ENCODE peak calls at places on chromosome 2, in ten cellular contexts. L is CD4-positive, alpha-beta T cell; P is right lobe of liver; T is Calu3; S is esophagus squamous epithelium; V is AG09319; I is glutamatergic neuron; D is HL-60; U is A549; H is HFFc6. M is an unnamed sample.

GRCh38 chr2:232530626-232531260 is 4.8 kb downstream of the CHRND start:
- DNase-seq in L (no peak), P (no peak), T (no peak), S (no peak), V (no peak), I (peak), D (no peak), U (no peak), H (no peak), M (no peak)

GRCh38 chr2:118510807-118511206 is 336.6 kb downstream of the EN1 start:
- DNase-seq in L (no peak), P (no peak), T (no peak), S (no peak), V (no peak), I (no peak), D (no peak), U (no peak), H (no peak), M (no peak)

GRCh38 chr2:134218928-134219707 is 34.8 kb upstream of the MGAT5 start:
- DNase-seq in L (peak), P (no peak), T (peak), S (no peak), V (no peak), I (no peak), D (peak), U (no peak), H (no peak), M (no peak)

GRCh38 chr2:41941831-41942230 is 106.0 kb upstream of the PKDCC start:
- DNase-seq in L (no peak), P (no peak), T (no peak), S (no peak), V (no peak), I (no peak), D (no peak), U (no peak), H (no peak), M (no peak)

GRCh38 chr2:98455494-98455976 is 10.9 kb downstream of the INPP4A start:
- DNase-seq in L (peak), P (no peak), T (no peak), S (no peak), V (no peak), I (no peak), D (no peak), U (no peak), H (peak), M (no peak)

GRCh38 chr2:1900736-1901135 is 156.4 kb upstream of the PXDN start:
- DNase-seq in L (no peak), P (no peak), T (no peak), S (no peak), V (no peak), I (peak), D (no peak), U (no peak), H (no peak), M (peak)

GRCh38 chr2:111113838-111114237 is 6.9 kb upstream of the BCL2L11 start:
- DNase-seq in L (no peak), P (no peak), T (no peak), S (no peak), V (no peak), I (no peak), D (no peak), U (no peak), H (no peak), M (no peak)

GRCh38 chr2:14420851-14421250 is 211.7 kb upstream of the LRATD1 start:
- DNase-seq in L (no peak), P (no peak), T (no peak), S (no peak), V (no peak), I (no peak), D (no peak), U (no peak), H (peak), M (no peak)

GRCh38 chr2:33289961-33290360 is 186.5 kb upstream of the RASGRP3 start:
- DNase-seq in L (no peak), P (no peak), T (no peak), S (no peak), V (no peak), I (no peak), D (no peak), U (no peak), H (no peak), M (no peak)

GRCh38 chr2:156345582-156345981 is 13.1 kb upstream of the NR4A2 start:
- DNase-seq in L (no peak), P (no peak), T (no peak), S (no peak), V (no peak), I (no peak), D (no peak), U (no peak), H (no peak), M (no peak)

GRCh38 chr2:12759248-12759647 is 42.5 kb downstream of the TRIB2 start:
- DNase-seq in L (no peak), P (no peak), T (no peak), S (no peak), V (peak), I (no peak), D (no peak), U (no peak), H (peak), M (no peak)

GRCh38 chr2:162196611-162197010 is 44.6 kb upstream of the GCG start:
- DNase-seq in L (no peak), P (no peak), T (no peak), S (no peak), V (no peak), I (no peak), D (no peak), U (no peak), H (peak), M (no peak)

GRCh38 chr2:230254152-230254881 is 28.8 kb downstream of the SP140 start:
- DNase-seq in L (peak), P (no peak), T (no peak), S (no peak), V (no peak), I (no peak), D (no peak), U (no peak), H (no peak), M (no peak)

GRCh38 chr2:170525566-170525900 is 189.6 kb upstream of the SP5 start:
- DNase-seq in L (no peak), P (no peak), T (peak), S (no peak), V (peak), I (no peak), D (no peak), U (peak), H (peak), M (no peak)

GRCh38 chr2:132465917-132466316 is 49.3 kb downstream of the GPR39 start:
- DNase-seq in L (no peak), P (no peak), T (no peak), S (no peak), V (no peak), I (no peak), D (no peak), U (no peak), H (no peak), M (no peak)

GRCh38 chr2:28360742-28361293 is 31.8 kb upstream of the FOSL2 start:
- DNase-seq in L (no peak), P (peak), T (no peak), S (no peak), V (no peak), I (no peak), D (no peak), U (no peak), H (peak), M (no peak)

GRCh38 chr2:73408198-73408597 is 22.6 kb downstream of the ALMS1 start:
- DNase-seq in L (no peak), P (no peak), T (no peak), S (no peak), V (no peak), I (no peak), D (no peak), U (no peak), H (no peak), M (no peak)

GRCh38 chr2:60033325-60033724 is 520.1 kb downstream of the BCL11A start:
- DNase-seq in L (no peak), P (no peak), T (no peak), S (no peak), V (no peak), I (no peak), D (no peak), U (no peak), H (no peak), M (no peak)

GRCh38 chr2:232349946-232350635 is 28.5 kb upstream of the ALPP start:
- DNase-seq in L (no peak), P (no peak), T (no peak), S (no peak), V (no peak), I (peak), D (no peak), U (no peak), H (no peak), M (no peak)

GRCh38 chr2:209472386-209472832 is 48.6 kb downstream of the MAP2 start:
- DNase-seq in L (no peak), P (no peak), T (no peak), S (no peak), V (peak), I (no peak), D (peak), U (no peak), H (peak), M (no peak)

GRCh38 chr2:206693399-206694137 is 24.6 kb downstream of the DYTN start:
- DNase-seq in L (no peak), P (no peak), T (peak), S (no peak), V (peak), I (no peak), D (peak), U (peak), H (peak), M (peak)

GRCh38 chr2:180970052-180970451 is 10.4 kb upstream of the UBE2E3 start:
- DNase-seq in L (no peak), P (no peak), T (no peak), S (no peak), V (no peak), I (no peak), D (no peak), U (no peak), H (no peak), M (no peak)

GRCh38 chr2:185952098-185952497 is 213.5 kb downstream of the FSIP2 start:
- DNase-seq in L (no peak), P (no peak), T (no peak), S (no peak), V (no peak), I (no peak), D (no peak), U (no peak), H (no peak), M (no peak)

GRCh38 chr2:240611601-240612210 is 13.6 kb upstream of the GPR35 start:
- DNase-seq in L (no peak), P (no peak), T (no peak), S (no peak), V (no peak), I (no peak), D (no peak), U (no peak), H (no peak), M (no peak)

GRCh38 chr2:209367091-209367747 is 56.6 kb upstream of the MAP2 start:
- DNase-seq in L (no peak), P (no peak), T (no peak), S (no peak), V (no peak), I (no peak), D (no peak), U (no peak), H (no peak), M (no peak)

GRCh38 chr2:190444954-190445353 is 36.8 kb downstream of the MFSD6 start:
- DNase-seq in L (no peak), P (no peak), T (no peak), S (no peak), V (no peak), I (no peak), D (no peak), U (no peak), H (no peak), M (no peak)

GRCh38 chr2:205785507-205786222 is 103.4 kb downstream of the NRP2 start:
- DNase-seq in L (no peak), P (no peak), T (no peak), S (no peak), V (no peak), I (no peak), D (no peak), U (no peak), H (no peak), M (no peak)

GRCh38 chr2:238493880-238494572 is 67.3 kb downstream of the ASB1 start:
- DNase-seq in L (no peak), P (no peak), T (no peak), S (no peak), V (no peak), I (no peak), D (peak), U (no peak), H (no peak), M (no peak)

GRCh38 chr2:4914551-4914950 is 777.6 kb upstream of the SOX11 start:
- DNase-seq in L (no peak), P (no peak), T (no peak), S (no peak), V (no peak), I (no peak), D (no peak), U (peak), H (no peak), M (no peak)

GRCh38 chr2:12177052-12177994 is 430.9 kb downstream of the LPIN1 start:
- DNase-seq in L (no peak), P (no peak), T (peak), S (no peak), V (peak), I (peak), D (no peak), U (peak), H (peak), M (no peak)

GRCh38 chr2:57893800-57894199 is 152.8 kb upstream of the VRK2 start:
- DNase-seq in L (no peak), P (no peak), T (no peak), S (no peak), V (no peak), I (no peak), D (no peak), U (no peak), H (no peak), M (no peak)

GRCh38 chr2:96636772-96637171 is 1.3 kb downstream of the KANSL3 start:
- DNase-seq in L (no peak), P (no peak), T (peak), S (no peak), V (no peak), I (no peak), D (no peak), U (no peak), H (no peak), M (no peak)

GRCh38 chr2:43100883-43101662 is 125.3 kb downstream of the ZFP36L2 start:
- DNase-seq in L (no peak), P (no peak), T (peak), S (no peak), V (no peak), I (peak), D (no peak), U (no peak), H (no peak), M (peak)

GRCh38 chr2:211822686-211823335 is 715.8 kb downstream of the ERBB4 start:
- DNase-seq in L (no peak), P (no peak), T (no peak), S (no peak), V (no peak), I (no peak), D (no peak), U (no peak), H (no peak), M (no peak)

GRCh38 chr2:176131617-176132396 is 2.3 kb downstream of the HOXD8 start:
- DNase-seq in L (no peak), P (no peak), T (no peak), S (no peak), V (no peak), I (no peak), D (no peak), U (no peak), H (no peak), M (no peak)

GRCh38 chr2:176130917-176131616 is 1.6 kb downstream of the HOXD8 start:
- DNase-seq in L (no peak), P (no peak), T (no peak), S (no peak), V (no peak), I (no peak), D (no peak), U (no peak), H (no peak), M (no peak)

GRCh38 chr2:176129013-176129796 is at the start of gene HOXD8:
- DNase-seq in L (no peak), P (no peak), T (no peak), S (no peak), V (peak), I (peak), D (no peak), U (peak), H (peak), M (peak)

GRCh38 chr2:176129825-176130152 is 284 bp downstream of the HOXD8 start:
- DNase-seq in L (no peak), P (no peak), T (no peak), S (no peak), V (no peak), I (no peak), D (no peak), U (no peak), H (no peak), M (no peak)

DNA sequence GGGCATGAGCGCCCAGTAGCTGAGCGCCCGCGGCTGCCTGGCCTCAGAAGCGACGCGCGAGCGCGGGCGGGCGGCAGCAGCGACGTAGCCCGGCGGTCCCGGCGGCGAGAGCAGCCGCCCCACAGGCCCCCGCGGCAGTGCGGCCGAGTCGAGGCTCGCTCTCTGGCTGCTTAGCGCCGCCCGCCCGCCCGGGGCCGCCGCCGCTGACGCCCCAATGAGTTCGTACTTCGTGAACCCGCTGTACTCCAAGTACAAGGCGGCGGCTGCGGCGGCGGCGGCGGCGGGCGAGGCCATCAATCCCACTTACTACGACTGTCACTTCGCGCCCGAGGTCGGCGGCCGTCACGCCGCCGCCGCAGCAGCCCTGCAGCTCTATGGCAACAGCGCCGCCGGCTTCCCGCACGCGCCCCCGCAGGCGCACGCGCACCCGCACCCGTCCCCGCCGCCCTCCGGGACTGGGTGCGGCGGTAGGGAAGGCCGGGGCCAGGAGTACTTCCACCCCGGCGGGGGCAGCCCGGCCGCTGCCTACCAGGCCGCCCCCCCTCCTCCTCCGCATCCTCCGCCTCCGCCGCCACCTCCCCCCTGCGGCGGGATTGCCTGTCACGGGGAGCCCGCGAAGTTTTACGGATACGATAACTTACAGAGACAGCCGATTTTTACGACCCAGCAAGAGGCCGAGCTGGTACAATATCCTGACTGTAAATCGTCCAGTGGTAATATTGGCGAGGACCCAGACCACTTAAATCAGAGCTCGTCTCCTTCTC is 830 bp downstream of the HOXD8 start:
- DNase-seq in L (no peak), P (no peak), T (no peak), S (no peak), V (no peak), I (peak), D (no peak), U (peak), H (no peak), M (no peak)
- TF ChIP-seq CTCF in L (no peak), P (no peak), T (no peak), S (no peak), V (no peak), I (no peak), D (no peak), U (peak), H (peak), M (no peak)

DNA sequence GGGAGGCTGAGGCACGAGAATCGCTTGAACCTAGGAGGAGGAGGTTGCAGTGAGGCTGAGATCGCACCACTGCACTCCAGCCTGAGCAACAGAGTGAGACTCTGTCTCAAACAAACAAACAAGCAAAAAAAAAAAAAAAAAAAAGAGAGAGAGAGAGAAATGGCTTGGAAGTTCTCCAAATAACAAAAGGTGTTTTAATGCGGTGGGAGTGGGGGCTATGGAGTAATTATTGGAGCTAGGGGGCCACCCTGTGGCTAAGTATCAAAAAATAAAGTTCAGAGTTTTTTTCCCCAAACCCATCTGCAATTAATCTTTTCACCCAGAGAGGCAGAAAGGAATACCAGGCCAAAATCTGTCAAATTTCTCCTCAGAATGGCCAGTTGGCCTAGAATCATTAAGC is 23.0 kb upstream of the CEP68 start:
- DNase-seq in L (no peak), P (no peak), T (peak), S (no peak), V (no peak), I (no peak), D (no peak), U (peak), H (no peak), M (no peak)
- TF ChIP-seq CTCF in L (no peak), P (peak), T (no peak), S (no peak), V (peak), I (no peak), D (no peak), U (peak), H (peak), M (no peak)

DNA sequence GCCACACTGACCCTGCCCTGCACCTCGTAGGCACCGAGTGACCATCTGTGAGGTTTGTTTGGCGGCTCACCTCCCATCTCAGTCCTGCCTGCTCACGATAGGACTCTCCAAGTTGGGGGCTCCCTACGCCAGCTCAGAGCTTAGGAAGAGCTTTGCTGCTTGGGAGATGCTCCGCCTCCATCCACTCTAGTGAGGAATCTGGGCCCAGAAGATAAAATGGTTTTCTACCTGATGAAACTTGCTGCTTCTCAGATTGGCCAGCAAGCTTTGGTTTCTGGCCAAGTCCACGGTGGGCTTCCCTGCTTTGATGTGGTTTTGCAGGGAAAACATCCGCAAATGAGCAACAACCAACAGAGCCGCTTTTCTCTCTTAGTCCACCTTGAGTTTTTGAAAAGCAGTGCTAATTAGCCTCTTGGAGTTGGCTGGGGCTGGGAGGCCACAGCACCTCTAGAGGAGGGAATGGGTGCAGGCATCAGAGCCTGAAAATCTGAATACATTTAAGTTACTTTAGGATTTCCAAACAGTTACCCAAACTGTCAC is 42.2 kb downstream of the THNSL2 start:
- DNase-seq in L (no peak), P (no peak), T (peak), S (no peak), V (no peak), I (no peak), D (no peak), U (no peak), H (peak), M (no peak)
- TF ChIP-seq CTCF in L (no peak), P (peak), T (peak), S (no peak), V (peak), I (peak), D (peak), U (peak), H (peak), M (no peak)

DNA sequence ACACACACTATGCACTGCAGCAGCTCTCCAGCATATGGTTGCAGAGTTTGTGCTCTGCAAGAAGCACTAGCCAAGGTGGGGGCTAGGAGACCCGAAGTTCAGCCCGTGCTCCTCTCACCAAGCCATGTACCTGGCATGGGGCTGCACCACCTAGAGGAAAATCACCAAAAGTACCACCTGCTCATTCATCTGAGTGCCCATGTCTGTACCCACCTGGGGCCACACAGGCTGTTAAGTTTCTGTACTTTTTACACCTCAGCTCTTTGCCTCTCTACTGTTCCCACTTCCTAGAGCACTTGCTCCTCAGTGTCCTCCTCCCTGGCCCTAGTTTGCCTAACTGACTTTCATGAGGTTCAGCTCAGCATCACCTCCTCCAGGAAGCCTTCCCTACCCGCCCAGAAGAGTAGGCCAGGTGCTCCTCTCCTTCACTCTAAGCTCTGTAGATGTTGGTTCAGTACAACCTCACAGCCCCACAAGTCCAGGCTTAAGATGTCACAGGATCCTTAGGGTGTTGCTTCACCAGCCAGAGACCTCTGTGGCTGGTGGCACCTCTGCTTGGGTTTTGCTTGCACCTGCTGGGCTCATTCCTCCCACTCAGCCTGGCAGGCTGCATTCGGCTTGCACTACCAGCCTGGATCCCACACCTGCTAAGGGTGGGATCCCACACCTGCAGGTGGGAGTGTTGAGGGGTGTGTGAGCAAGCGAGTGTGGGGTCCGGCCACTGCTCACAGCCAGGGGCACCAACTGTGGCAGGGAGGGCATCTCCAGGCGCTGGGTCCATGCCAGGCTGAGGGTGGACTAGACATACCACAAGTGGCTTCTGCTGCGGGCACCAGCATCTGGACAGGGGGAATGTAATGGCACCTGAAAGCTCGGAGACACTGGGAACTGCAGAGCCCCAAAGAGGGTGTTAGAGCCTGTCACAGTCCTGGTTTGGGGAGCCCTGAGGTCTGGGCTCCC is 10.2 kb upstream of the TFCP2L1 start:
- DNase-seq in L (no peak), P (no peak), T (no peak), S (no peak), V (no peak), I (no peak), D (no peak), U (no peak), H (no peak), M (no peak)
- TF ChIP-seq CTCF in L (no peak), P (peak), T (no peak), S (no peak), V (no peak), I (no peak), D (no peak), U (no peak), H (no peak), M (no peak)

M was measured in endothelial cell.